ENCODE peak calls at places on chromosomes 6 and 20, in five cellular contexts. One of them, this sample, is unnamed.

GRCh38 chr20:58716476-58717277 is 24.1 kb downstream of the NPEPL1 start:
- DNase-seq in GM06990: no peak
- DNase-seq in Calu3: no peak
- DNase-seq in tibial nerve: no peak
- DNase-seq in HFF-Myc: no peak
- DNase-seq in this sample: peak; percentile 22

GRCh38 chr20:46699651-46700359 is 9.6 kb upstream of the SLC2A10 start:
- DNase-seq in GM06990: no peak
- DNase-seq in Calu3: peak; percentile 51
- DNase-seq in tibial nerve: no peak
- DNase-seq in HFF-Myc: no peak
- DNase-seq in this sample: no peak

GRCh38 chr20:38755324-38755910 is 7.2 kb downstream of the ACTR5 start:
- DNase-seq in GM06990: no peak
- DNase-seq in Calu3: no peak
- DNase-seq in tibial nerve: no peak
- DNase-seq in HFF-Myc: no peak
- DNase-seq in this sample: no peak

GRCh38 chr6:38739532-38739931 is 24.4 kb downstream of the DNAH8 start:
- DNase-seq in GM06990: no peak
- DNase-seq in Calu3: no peak
- DNase-seq in tibial nerve: no peak
- DNase-seq in HFF-Myc: no peak
- DNase-seq in this sample: no peak

GRCh38 chr6:99618649-99619408 is 12.2 kb downstream of the PRDM13 start:
- DNase-seq in GM06990: no peak
- DNase-seq in Calu3: no peak
- DNase-seq in tibial nerve: no peak
- DNase-seq in HFF-Myc: no peak
- DNase-seq in this sample: peak; percentile 22

GRCh38 chr6:36592221-36592655 is 1.9 kb upstream of the SRSF3 start:
- DNase-seq in GM06990: peak; percentile 71
- DNase-seq in Calu3: no peak
- DNase-seq in tibial nerve: no peak
- DNase-seq in HFF-Myc: no peak
- DNase-seq in this sample: peak; percentile 54

GRCh38 chr20:43681468-43681942 is 14.6 kb downstream of the MYBL2 start:
- DNase-seq in GM06990: peak; percentile 56
- DNase-seq in Calu3: no peak
- DNase-seq in tibial nerve: no peak
- DNase-seq in HFF-Myc: no peak
- DNase-seq in this sample: peak; percentile 37

GRCh38 chr6:140774080-140774505 is 1358.6 kb upstream of the GJE1 start:
- DNase-seq in GM06990: peak; percentile 8
- DNase-seq in Calu3: peak; percentile 0
- DNase-seq in tibial nerve: no peak
- DNase-seq in HFF-Myc: peak; percentile 32
- DNase-seq in this sample: peak; percentile 30

GRCh38 chr20:56005389-56005715 is at the start of gene CBLN4:
- DNase-seq in GM06990: no peak
- DNase-seq in Calu3: no peak
- DNase-seq in tibial nerve: no peak
- DNase-seq in HFF-Myc: no peak
- DNase-seq in this sample: no peak

GRCh38 chr6:36752187-36752885 is 54.7 kb downstream of the RAB44 start:
- DNase-seq in GM06990: no peak
- DNase-seq in Calu3: peak; percentile 31
- DNase-seq in tibial nerve: no peak
- DNase-seq in HFF-Myc: no peak
- DNase-seq in this sample: no peak

GRCh38 chr6:19150307-19150706 is 686.9 kb upstream of the ID4 start:
- DNase-seq in GM06990: no peak
- DNase-seq in Calu3: no peak
- DNase-seq in tibial nerve: no peak
- DNase-seq in HFF-Myc: no peak
- DNase-seq in this sample: no peak

GRCh38 chr6:159654483-159655098 is 38.5 kb downstream of the SOD2 start:
- DNase-seq in GM06990: peak; percentile 22
- DNase-seq in Calu3: peak; percentile 24
- DNase-seq in tibial nerve: no peak
- DNase-seq in HFF-Myc: peak; percentile 39
- DNase-seq in this sample: peak; percentile 58

GRCh38 chr6:142218441-142218840 is 71.4 kb downstream of the VTA1 start:
- DNase-seq in GM06990: no peak
- DNase-seq in Calu3: no peak
- DNase-seq in tibial nerve: no peak
- DNase-seq in HFF-Myc: no peak
- DNase-seq in this sample: no peak

GRCh38 chr6:126643352-126643751 is 303.4 kb downstream of the CENPW start:
- DNase-seq in GM06990: no peak
- DNase-seq in Calu3: no peak
- DNase-seq in tibial nerve: no peak
- DNase-seq in HFF-Myc: no peak
- DNase-seq in this sample: no peak

GRCh38 chr20:2538931-2539330 is 2.6 kb downstream of the TMC2 start:
- DNase-seq in GM06990: no peak
- DNase-seq in Calu3: no peak
- DNase-seq in tibial nerve: no peak
- DNase-seq in HFF-Myc: no peak
- DNase-seq in this sample: no peak

GRCh38 chr6:9334979-9335378 is 899.6 kb upstream of the SLC35B3 start:
- DNase-seq in GM06990: no peak
- DNase-seq in Calu3: no peak
- DNase-seq in tibial nerve: no peak
- DNase-seq in HFF-Myc: no peak
- DNase-seq in this sample: no peak

GRCh38 chr6:133247581-133247980 is 6.4 kb downstream of the EYA4 start:
- DNase-seq in GM06990: no peak
- DNase-seq in Calu3: peak; percentile 36
- DNase-seq in tibial nerve: no peak
- DNase-seq in HFF-Myc: no peak
- DNase-seq in this sample: no peak

GRCh38 chr20:57664924-57665588 is 44.8 kb downstream of the PMEPA1 start:
- DNase-seq in GM06990: no peak
- DNase-seq in Calu3: no peak
- DNase-seq in tibial nerve: no peak
- DNase-seq in HFF-Myc: no peak
- DNase-seq in this sample: no peak

GRCh38 chr20:16588241-16588640 is 15.0 kb upstream of the KIF16B start:
- DNase-seq in GM06990: no peak
- DNase-seq in Calu3: no peak
- DNase-seq in tibial nerve: no peak
- DNase-seq in HFF-Myc: no peak
- DNase-seq in this sample: no peak

GRCh38 chr6:148596886-148597455 is 149.9 kb upstream of the UST start:
- DNase-seq in GM06990: no peak
- DNase-seq in Calu3: no peak
- DNase-seq in tibial nerve: no peak
- DNase-seq in HFF-Myc: no peak
- DNase-seq in this sample: no peak

GRCh38 chr6:98036344-98036743 is 753.3 kb upstream of the MMS22L start:
- DNase-seq in GM06990: no peak
- DNase-seq in Calu3: no peak
- DNase-seq in tibial nerve: no peak
- DNase-seq in HFF-Myc: no peak
- DNase-seq in this sample: no peak

GRCh38 chr6:136510299-136510698 is 39.9 kb downstream of the MAP7 start:
- DNase-seq in GM06990: no peak
- DNase-seq in Calu3: no peak
- DNase-seq in tibial nerve: no peak
- DNase-seq in HFF-Myc: no peak
- DNase-seq in this sample: no peak

GRCh38 chr20:39289316-39289715 is 327.2 kb downstream of the DHX35 start:
- DNase-seq in GM06990: no peak
- DNase-seq in Calu3: peak; percentile 13
- DNase-seq in tibial nerve: no peak
- DNase-seq in HFF-Myc: no peak
- DNase-seq in this sample: peak; percentile 25

GRCh38 chr6:135540207-135540877 is 42.8 kb upstream of the AHI1 start:
- DNase-seq in GM06990: no peak
- DNase-seq in Calu3: peak; percentile 1
- DNase-seq in tibial nerve: no peak
- DNase-seq in HFF-Myc: no peak
- DNase-seq in this sample: no peak

GRCh38 chr6:130296854-130297253 is 69.0 kb upstream of the TMEM200A start:
- DNase-seq in GM06990: no peak
- DNase-seq in Calu3: no peak
- DNase-seq in tibial nerve: no peak
- DNase-seq in HFF-Myc: no peak
- DNase-seq in this sample: no peak
- TF ChIP-seq CTCF in GM06990: no peak
- TF ChIP-seq CTCF in Calu3: no peak
- TF ChIP-seq CTCF in tibial nerve: no peak
- TF ChIP-seq CTCF in HFF-Myc: no peak
- TF ChIP-seq CTCF in this sample: no peak

GRCh38 chr6:43508481-43509141 is 1.5 kb downstream of the LRRC73 start:
- DNase-seq in GM06990: no peak
- DNase-seq in Calu3: no peak
- DNase-seq in tibial nerve: no peak
- DNase-seq in HFF-Myc: no peak
- DNase-seq in this sample: no peak

GRCh38 chr6:43510827-43511163 is 649 bp upstream of the LRRC73 start:
- DNase-seq in GM06990: no peak
- DNase-seq in Calu3: no peak
- DNase-seq in tibial nerve: no peak
- DNase-seq in HFF-Myc: no peak
- DNase-seq in this sample: no peak

GRCh38 chr6:43511824-43512415 is 1.8 kb upstream of the LRRC73 start:
- DNase-seq in GM06990: no peak
- DNase-seq in Calu3: no peak
- DNase-seq in tibial nerve: no peak
- DNase-seq in HFF-Myc: no peak
- DNase-seq in this sample: no peak

GRCh38 chr6:43509142-43509983 is 783 bp downstream of the LRRC73 start:
- DNase-seq in GM06990: peak; percentile 38
- DNase-seq in Calu3: peak; percentile 24
- DNase-seq in tibial nerve: no peak
- DNase-seq in HFF-Myc: no peak
- DNase-seq in this sample: no peak

DNA sequence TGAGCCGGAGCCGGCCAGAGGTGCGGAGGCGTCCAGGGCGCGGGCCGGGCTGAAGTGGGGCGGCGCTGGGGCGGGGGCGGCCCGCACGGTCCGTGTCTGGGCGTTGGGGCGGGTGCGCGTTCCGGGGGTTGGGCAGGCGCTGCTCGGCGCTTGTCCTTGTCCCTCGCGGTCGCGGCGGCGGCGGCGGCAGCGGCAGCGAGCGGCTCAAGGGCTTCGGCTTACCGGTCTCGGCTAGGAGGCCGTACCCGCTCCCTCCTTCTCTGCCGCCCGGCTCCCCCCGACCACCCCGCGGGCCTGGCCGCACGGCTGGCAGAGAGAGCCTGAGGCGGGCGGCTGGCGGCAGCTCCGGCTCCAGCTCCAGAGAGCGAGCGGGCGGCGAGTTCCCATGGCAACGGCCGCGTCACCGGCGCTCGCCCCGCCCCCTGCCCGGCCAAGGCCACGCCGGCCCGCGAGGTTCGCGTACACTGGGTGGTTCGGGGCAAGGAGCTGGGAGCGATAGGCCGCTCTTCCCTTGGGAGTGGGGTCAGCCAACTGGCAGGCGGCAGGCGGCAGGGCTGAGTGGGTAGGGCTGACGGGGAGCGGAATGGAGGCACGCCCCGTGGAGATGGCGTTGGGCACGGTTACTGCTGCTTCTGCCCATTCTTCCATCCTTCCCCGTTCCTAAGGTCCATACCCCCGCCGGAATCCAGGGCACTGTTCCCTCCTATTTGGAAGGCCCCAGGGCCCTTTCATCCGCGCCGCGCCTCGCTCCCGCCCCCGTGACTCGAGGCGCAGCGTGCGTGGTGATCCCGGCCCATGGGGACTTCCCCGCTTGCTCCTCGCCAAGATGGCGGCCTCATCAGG is at the start of gene LRRC73:
- DNase-seq in GM06990: peak; percentile 82
- DNase-seq in Calu3: peak; percentile 96
- DNase-seq in tibial nerve: peak; percentile 76
- DNase-seq in HFF-Myc: no peak
- DNase-seq in this sample: peak; percentile 89
- TF ChIP-seq CTCF in GM06990: no peak
- TF ChIP-seq CTCF in Calu3: no peak
- TF ChIP-seq CTCF in tibial nerve: no peak
- TF ChIP-seq CTCF in HFF-Myc: no peak
- TF ChIP-seq CTCF in this sample: no peak

GRCh38 chr20:20368414-20369352 is 779 bp downstream of the INSM1 start:
- DNase-seq in GM06990: peak; percentile 50
- DNase-seq in Calu3: no peak
- DNase-seq in tibial nerve: no peak
- DNase-seq in HFF-Myc: no peak
- DNase-seq in this sample: peak; percentile 55

GRCh38 chr20:20371133-20371532 is 3.2 kb downstream of the INSM1 start:
- DNase-seq in GM06990: no peak
- DNase-seq in Calu3: no peak
- DNase-seq in tibial nerve: no peak
- DNase-seq in HFF-Myc: no peak
- DNase-seq in this sample: no peak

GRCh38 chr20:20367681-20368413 is at the start of gene INSM1:
- DNase-seq in GM06990: peak; percentile 37
- DNase-seq in Calu3: no peak
- DNase-seq in tibial nerve: no peak
- DNase-seq in HFF-Myc: no peak
- DNase-seq in this sample: peak; percentile 53

GRCh38 chr20:20370087-20370575 is 2.2 kb downstream of the INSM1 start:
- DNase-seq in GM06990: no peak
- DNase-seq in Calu3: no peak
- DNase-seq in tibial nerve: no peak
- DNase-seq in HFF-Myc: no peak
- DNase-seq in this sample: no peak

DNA sequence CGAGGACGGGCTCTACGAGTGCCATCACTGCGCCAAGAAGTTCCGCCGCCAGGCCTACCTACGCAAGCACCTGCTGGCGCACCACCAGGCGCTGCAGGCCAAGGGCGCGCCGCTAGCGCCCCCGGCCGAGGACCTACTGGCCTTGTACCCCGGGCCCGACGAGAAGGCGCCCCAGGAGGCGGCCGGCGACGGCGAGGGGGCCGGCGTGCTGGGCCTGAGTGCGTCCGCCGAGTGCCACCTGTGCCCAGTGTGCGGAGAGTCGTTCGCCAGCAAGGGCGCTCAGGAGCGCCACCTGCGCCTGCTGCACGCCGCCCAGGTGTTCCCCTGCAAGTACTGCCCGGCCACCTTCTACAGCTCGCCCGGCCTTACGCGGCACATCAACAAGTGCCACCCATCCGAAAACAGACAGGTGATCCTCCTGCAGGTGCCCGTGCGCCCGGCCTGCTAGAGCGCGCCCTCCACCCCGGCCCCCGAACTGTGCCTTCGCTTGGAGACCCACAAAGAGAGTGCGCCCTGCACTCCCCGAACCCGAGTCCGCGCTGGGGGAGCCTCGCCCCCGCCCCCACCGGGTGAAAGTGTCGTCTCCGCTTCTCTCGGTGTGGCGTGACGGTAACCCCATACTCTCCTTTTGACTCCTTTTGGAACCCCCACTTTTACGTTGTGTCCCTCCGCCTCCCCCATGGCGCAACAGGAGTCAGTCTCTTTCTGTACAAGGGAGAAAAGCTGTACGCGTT is 1.6 kb downstream of the INSM1 start:
- DNase-seq in GM06990: peak; percentile 67
- DNase-seq in Calu3: peak; percentile 28
- DNase-seq in tibial nerve: no peak
- DNase-seq in HFF-Myc: no peak
- DNase-seq in this sample: peak; percentile 51
- TF ChIP-seq CTCF in GM06990: peak; percentile 37
- TF ChIP-seq CTCF in Calu3: no peak
- TF ChIP-seq CTCF in tibial nerve: no peak
- TF ChIP-seq CTCF in HFF-Myc: no peak
- TF ChIP-seq CTCF in this sample: no peak

GRCh38 chr6:143755301-143755744 is 77.6 kb downstream of the PHACTR2 start:
- DNase-seq in GM06990: no peak
- DNase-seq in Calu3: no peak
- DNase-seq in tibial nerve: no peak
- DNase-seq in HFF-Myc: no peak
- DNase-seq in this sample: no peak
- TF ChIP-seq CTCF in GM06990: no peak
- TF ChIP-seq CTCF in Calu3: no peak
- TF ChIP-seq CTCF in tibial nerve: no peak
- TF ChIP-seq CTCF in HFF-Myc: no peak
- TF ChIP-seq CTCF in this sample: no peak